ENCODE peak calls at places on chromosomes 7 and 10, in eight cellular contexts. Q is neural progenitor cell; I is SJSA1; H is CD8-positive, alpha-beta T cell; G is tibial artery; W is tibial nerve; D is HCT116; R is mammary epithelial cell. L is an unnamed sample. For H3K36me3 and H3K4me1, the result is how much of the 10 kb centered on the place peaks cover.

GRCh38 chr7:157140118-157140905 is 1.6 kb downstream of the UBE3C start:
- DNase-seq in Q (no peak), I (peak), H (no peak), G (no peak), W (no peak), D (no peak), R (no peak), L (no peak)

GRCh38 chr10:72331575-72332422 is 22.9 kb downstream of the DNAJB12 start:
- DNase-seq in Q (peak), I (peak), H (peak), G (peak), W (peak), D (peak), R (peak), L (peak)

GRCh38 chr10:101030492-101031127 is 319 bp downstream of the PDZD7 start:
- DNase-seq in Q (peak), I (no peak), H (no peak), G (no peak), W (no peak), D (no peak), R (no peak), L (no peak)

GRCh38 chr7:133023370-133024075 is 58.4 kb downstream of the CHCHD3 start:
- DNase-seq in Q (no peak), I (no peak), H (no peak), G (no peak), W (no peak), D (no peak), R (no peak), L (no peak)

GRCh38 chr10:120479506-120479905 is 22.5 kb downstream of the PLPP4 start:
- DNase-seq in Q (no peak), I (peak), H (no peak), G (no peak), W (no peak), D (no peak), R (no peak), L (no peak)

GRCh38 chr10:111221682-111222470 is 145.0 kb downstream of the ADRA2A start:
- DNase-seq in Q (no peak), I (no peak), H (no peak), G (no peak), W (no peak), D (no peak), R (no peak), L (no peak)

GRCh38 chr10:12907651-12908050 is 93.9 kb downstream of the CCDC3 start:
- DNase-seq in Q (no peak), I (no peak), H (no peak), G (no peak), W (no peak), D (no peak), R (no peak), L (peak)

GRCh38 chr10:5623081-5623748 is 43.2 kb downstream of the ASB13 start:
- DNase-seq in Q (peak), I (peak), H (peak), G (peak), W (peak), D (peak), R (peak), L (no peak)

GRCh38 chr10:113297226-113297625 is 255.6 kb upstream of the HABP2 start:
- DNase-seq in Q (no peak), I (peak), H (no peak), G (no peak), W (no peak), D (no peak), R (no peak), L (no peak)

GRCh38 chr10:52597189-52597863 is 175.3 kb downstream of the MBL2 start:
- DNase-seq in Q (no peak), I (no peak), H (no peak), G (no peak), W (no peak), D (no peak), R (no peak), L (no peak)

GRCh38 chr10:29917311-29917710 is 142.1 kb downstream of the JCAD start:
- DNase-seq in Q (no peak), I (no peak), H (no peak), G (no peak), W (no peak), D (no peak), R (no peak), L (peak)

GRCh38 chr10:80471715-80472233 is 17.7 kb downstream of the TSPAN14 start:
- DNase-seq in Q (no peak), I (no peak), H (no peak), G (peak), W (no peak), D (peak), R (peak), L (no peak)

GRCh38 chr7:33099154-33099940 is 9.9 kb downstream of the RP9 start:
- DNase-seq in Q (no peak), I (no peak), H (no peak), G (no peak), W (no peak), D (no peak), R (no peak), L (no peak)

GRCh38 chr7:33100770-33101169 is 8.4 kb downstream of the RP9 start:
- DNase-seq in Q (no peak), I (no peak), H (no peak), G (no peak), W (no peak), D (no peak), R (no peak), L (no peak)

GRCh38 chr7:33107136-33108066 is 1.8 kb downstream of the RP9 start:
- DNase-seq in Q (peak), I (no peak), H (no peak), G (no peak), W (no peak), D (no peak), R (peak), L (no peak)

DNA sequence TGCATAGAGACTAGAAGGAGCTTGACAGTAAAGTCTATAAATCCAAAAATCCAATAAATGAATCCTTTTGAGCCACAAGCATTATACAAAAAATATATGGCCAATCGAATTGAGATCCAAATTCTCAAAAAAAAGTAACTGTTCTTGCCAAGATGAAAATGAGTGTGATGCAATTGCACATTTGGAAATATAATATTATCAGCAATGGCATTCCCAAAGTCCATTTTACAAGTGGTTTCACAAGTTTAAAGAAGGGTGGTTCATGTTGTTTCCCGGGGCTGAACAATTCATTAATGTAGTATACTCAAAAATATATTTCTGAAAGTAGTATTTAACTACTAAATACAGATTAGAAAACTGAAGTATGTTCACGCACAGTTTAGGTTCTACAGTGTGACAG is 7.3 kb downstream of the RP9 start:
- DNase-seq in Q (no peak), I (no peak), H (no peak), G (no peak), W (no peak), D (no peak), R (no peak), L (no peak)
- H3K36me3 ChIP-seq in Q (under half), I (half or more), H (under half), G (under half), W (half or more), D (under half), R (under half), L (under half)

DNA sequence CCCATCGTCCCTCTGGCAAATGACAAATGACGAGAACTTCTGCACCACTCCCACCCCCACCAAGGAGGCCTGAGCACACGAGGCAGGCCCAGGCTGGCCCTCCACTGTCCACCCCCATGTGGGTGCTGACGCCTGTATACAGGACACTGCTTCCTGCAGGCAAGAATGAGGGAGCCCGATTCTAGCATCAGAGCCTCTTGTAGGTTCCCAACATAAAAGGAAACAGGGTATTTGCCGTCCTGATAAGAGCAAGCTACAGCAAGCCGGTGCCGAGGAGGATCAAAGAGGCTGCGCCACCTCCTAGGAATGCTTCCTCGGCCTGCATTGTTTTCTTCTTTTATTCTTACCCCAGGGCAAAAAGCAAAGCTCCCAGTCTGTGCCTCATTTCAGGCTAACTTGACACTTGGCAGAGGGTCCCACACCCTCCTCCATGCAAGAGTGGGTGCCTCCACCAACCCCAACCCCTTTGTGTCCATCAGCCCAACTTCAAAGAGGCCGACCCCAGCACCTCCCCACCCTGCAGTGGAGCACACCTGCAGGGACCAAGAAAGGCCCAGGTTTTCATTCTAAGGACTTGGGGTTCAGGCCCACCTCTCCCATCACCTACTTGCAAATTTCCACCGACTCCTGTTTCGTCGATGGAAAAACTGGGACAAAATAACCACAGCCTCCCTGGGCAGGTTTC is 23.8 kb downstream of the TNS3 start:
- DNase-seq in Q (peak), I (no peak), H (no peak), G (no peak), W (no peak), D (peak), R (peak), L (no peak)
- H3K4me1 ChIP-seq in Q (under half), I (under half), H (under half), G (under half), W (under half), D (under half), R (under half), L (under half)

GRCh38 chr7:100818366-100818765 is 9.0 kb downstream of the EPHB4 start:
- DNase-seq in Q (no peak), I (no peak), H (no peak), G (no peak), W (no peak), D (no peak), R (no peak), L (no peak)
- H3K36me3 ChIP-seq in Q (under half), I (half or more), H (under half), G (under half), W (half or more), D (under half), R (under half), L (half or more)

DNA sequence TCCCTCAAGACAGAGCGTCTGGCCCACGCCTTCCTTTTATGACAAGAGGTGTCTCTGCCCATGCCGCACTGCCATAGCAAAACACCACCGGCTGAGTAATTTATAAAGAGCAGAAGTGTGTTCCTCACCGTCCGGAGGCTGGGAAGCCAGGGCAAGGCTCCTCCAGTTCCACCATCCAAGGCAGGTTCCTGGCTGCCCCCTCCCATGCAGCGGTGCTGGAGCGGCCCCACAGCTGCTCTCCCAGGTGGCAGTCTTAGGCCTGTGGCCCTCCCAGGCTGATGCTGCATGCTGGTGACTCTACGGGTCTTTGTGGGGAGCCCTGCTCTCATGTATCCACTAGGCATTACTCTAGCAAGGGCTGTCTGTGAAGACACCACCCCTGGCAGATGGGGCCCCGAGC is 113.1 kb downstream of the TCERG1L start:
- DNase-seq in Q (no peak), I (peak), H (no peak), G (peak), W (no peak), D (no peak), R (no peak), L (no peak)
- H3K4me1 ChIP-seq in Q (under half), I (under half), H (under half), G (under half), W (under half), D (under half), R (under half), L (under half)